ENCODE peak calls at places on chromosomes 4 and X, in five cellular contexts. One of them, this sample, is unnamed.

GRCh38 chrX:118524344-118524743 is 28.7 kb downstream of the DOCK11 start:
- DNase-seq in aorta: no peak
- DNase-seq in colonic mucosa: no peak
- DNase-seq in tibial artery: no peak
- DNase-seq in NB4: no peak
- DNase-seq in this sample: no peak

GRCh38 chrX:65696613-65697012 is 29.2 kb downstream of the MSN start:
- DNase-seq in tibial artery: no peak
- DNase-seq in aorta: no peak
- DNase-seq in colonic mucosa: no peak
- DNase-seq in NB4: peak
- DNase-seq in this sample: no peak

GRCh38 chrX:13432776-13433605 is 113.1 kb upstream of the ATXN3L start:
- DNase-seq in aorta: peak
- DNase-seq in tibial artery: no peak
- DNase-seq in colonic mucosa: no peak
- DNase-seq in NB4: no peak
- DNase-seq in this sample: no peak

GRCh38 chr4:140344621-140345020 is 28.8 kb upstream of the SCOC start:
- DNase-seq in aorta: no peak
- DNase-seq in colonic mucosa: no peak
- DNase-seq in tibial artery: no peak
- DNase-seq in NB4: no peak
- DNase-seq in this sample: no peak

GRCh38 chr4:11252149-11252548 is 176.5 kb downstream of the HS3ST1 start:
- DNase-seq in aorta: no peak
- DNase-seq in NB4: no peak
- DNase-seq in colonic mucosa: no peak
- DNase-seq in tibial artery: no peak
- DNase-seq in this sample: no peak

GRCh38 chr4:147704846-147705245 is 20.9 kb upstream of the PRMT9 start:
- DNase-seq in colonic mucosa: no peak
- DNase-seq in tibial artery: no peak
- DNase-seq in NB4: no peak
- DNase-seq in aorta: no peak
- DNase-seq in this sample: no peak

GRCh38 chr4:158823461-158823873 is 54.6 kb downstream of the FNIP2 start:
- DNase-seq in colonic mucosa: no peak
- DNase-seq in aorta: peak
- DNase-seq in NB4: no peak
- DNase-seq in tibial artery: no peak
- DNase-seq in this sample: no peak

GRCh38 chr4:82948647-82949204 is 48.2 kb downstream of the THAP9 start:
- DNase-seq in colonic mucosa: no peak
- DNase-seq in aorta: no peak
- DNase-seq in NB4: no peak
- DNase-seq in tibial artery: no peak
- DNase-seq in this sample: no peak

GRCh38 chrX:108642273-108642628 is 94.1 kb downstream of the IRS4 start:
- DNase-seq in aorta: no peak
- DNase-seq in colonic mucosa: no peak
- DNase-seq in NB4: no peak
- DNase-seq in tibial artery: no peak
- DNase-seq in this sample: no peak

GRCh38 chr4:121053601-121054143 is 18.7 kb downstream of the NDNF start:
- DNase-seq in aorta: no peak
- DNase-seq in colonic mucosa: peak
- DNase-seq in NB4: no peak
- DNase-seq in tibial artery: no peak
- DNase-seq in this sample: no peak

GRCh38 chr4:5051210-5051691 is at the start of gene STK32B:
- DNase-seq in tibial artery: peak
- DNase-seq in aorta: peak
- DNase-seq in colonic mucosa: peak
- DNase-seq in NB4: peak
- DNase-seq in this sample: peak

GRCh38 chr4:136690363-136690762 is 841.9 kb downstream of the PCDH18 start:
- DNase-seq in colonic mucosa: no peak
- DNase-seq in tibial artery: no peak
- DNase-seq in aorta: no peak
- DNase-seq in NB4: no peak
- DNase-seq in this sample: no peak

GRCh38 chrX:134631404-134632346 is 26.6 kb downstream of the PLAC1 start:
- DNase-seq in aorta: no peak
- DNase-seq in NB4: no peak
- DNase-seq in tibial artery: peak
- DNase-seq in colonic mucosa: peak
- DNase-seq in this sample: no peak

GRCh38 chr4:96639932-96640331 is 800.0 kb downstream of the PDHA2 start:
- DNase-seq in colonic mucosa: no peak
- DNase-seq in aorta: no peak
- DNase-seq in tibial artery: no peak
- DNase-seq in NB4: no peak
- DNase-seq in this sample: no peak

GRCh38 chr4:52751349-52751911 is at the start of gene ERVMER34-1:
- DNase-seq in NB4: no peak
- DNase-seq in colonic mucosa: peak
- DNase-seq in aorta: peak
- DNase-seq in tibial artery: peak
- DNase-seq in this sample: peak

GRCh38 chr4:128311659-128312392 is 24.2 kb upstream of the PGRMC2 start:
- DNase-seq in aorta: no peak
- DNase-seq in colonic mucosa: peak
- DNase-seq in tibial artery: no peak
- DNase-seq in NB4: no peak
- DNase-seq in this sample: no peak

GRCh38 chr4:123300625-123301024 is 96.0 kb upstream of the SPRY1 start:
- DNase-seq in tibial artery: no peak
- DNase-seq in NB4: no peak
- DNase-seq in aorta: no peak
- DNase-seq in colonic mucosa: no peak
- DNase-seq in this sample: no peak

GRCh38 chr4:68361146-68361589 is 11.3 kb upstream of the YTHDC1 start:
- DNase-seq in tibial artery: no peak
- DNase-seq in aorta: no peak
- DNase-seq in NB4: peak
- DNase-seq in colonic mucosa: no peak
- DNase-seq in this sample: no peak

GRCh38 chrX:52576474-52576873 is 59.6 kb upstream of the XAGE1B start:
- DNase-seq in colonic mucosa: no peak
- DNase-seq in tibial artery: no peak
- DNase-seq in aorta: no peak
- DNase-seq in NB4: no peak
- DNase-seq in this sample: no peak

GRCh38 chr4:88335092-88335665 is 43.5 kb upstream of the HERC6 start:
- DNase-seq in NB4: no peak
- DNase-seq in colonic mucosa: peak
- DNase-seq in aorta: no peak
- DNase-seq in tibial artery: no peak
- DNase-seq in this sample: no peak

GRCh38 chr4:88333741-88334405 is 44.8 kb upstream of the HERC6 start:
- DNase-seq in colonic mucosa: no peak
- DNase-seq in tibial artery: no peak
- DNase-seq in NB4: no peak
- DNase-seq in aorta: no peak
- DNase-seq in this sample: no peak
- H3K4me3 ChIP-seq in colonic mucosa: no peak
- H3K4me3 ChIP-seq in tibial artery: no peak
- H3K4me3 ChIP-seq in NB4: no peak
- H3K4me3 ChIP-seq in aorta: no peak
- H3K4me3 ChIP-seq in this sample: no peak

DNA sequence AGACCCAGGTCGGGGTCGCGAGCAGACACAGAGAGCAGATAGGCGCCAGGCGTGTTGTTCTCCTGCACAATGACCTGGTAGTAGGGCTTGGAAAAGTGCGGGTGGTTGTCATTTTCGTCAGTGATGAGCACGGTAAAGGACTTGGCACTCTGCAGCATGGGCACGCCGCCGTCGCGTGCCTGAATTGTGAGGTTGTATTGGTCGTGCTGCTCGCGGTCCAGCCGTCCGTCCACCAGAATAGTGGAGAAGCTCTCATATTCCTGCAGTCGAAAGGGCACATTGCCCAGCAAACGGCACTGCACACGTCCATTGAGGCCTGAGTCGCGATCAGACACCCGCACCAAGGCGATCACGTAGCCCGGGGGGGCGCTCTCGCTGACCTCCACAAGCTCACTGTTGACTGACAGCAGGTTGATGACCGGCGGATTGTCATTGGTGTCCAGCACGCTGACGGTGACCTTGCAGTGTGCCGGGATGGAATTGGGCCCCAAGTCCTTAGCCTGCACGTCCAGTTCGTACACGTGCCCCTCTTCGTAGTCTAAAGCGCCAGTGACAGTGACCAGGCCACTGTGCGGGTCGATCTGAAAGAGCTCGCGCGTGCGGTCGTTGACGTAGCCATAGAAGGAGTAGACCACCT is 2.8 kb downstream of the PCDH19 start:
- DNase-seq in aorta: no peak
- DNase-seq in colonic mucosa: no peak
- DNase-seq in NB4: no peak
- DNase-seq in tibial artery: no peak
- DNase-seq in this sample: peak
- H3K4me3 ChIP-seq in aorta: no peak
- H3K4me3 ChIP-seq in colonic mucosa: no peak
- H3K4me3 ChIP-seq in NB4: no peak
- H3K4me3 ChIP-seq in tibial artery: no peak
- H3K4me3 ChIP-seq in this sample: no peak

GRCh38 chr4:143405197-143405730 is 68.6 kb downstream of the GAB1 start:
- DNase-seq in tibial artery: no peak
- DNase-seq in NB4: no peak
- DNase-seq in aorta: no peak
- DNase-seq in colonic mucosa: no peak
- DNase-seq in this sample: no peak
- H3K4me3 ChIP-seq in tibial artery: no peak
- H3K4me3 ChIP-seq in NB4: no peak
- H3K4me3 ChIP-seq in aorta: no peak
- H3K4me3 ChIP-seq in colonic mucosa: no peak
- H3K4me3 ChIP-seq in this sample: no peak

GRCh38 chrX:123959281-123960063 is 2.0 kb upstream of the STAG2 start:
- DNase-seq in colonic mucosa: peak
- DNase-seq in aorta: peak
- DNase-seq in NB4: peak
- DNase-seq in tibial artery: peak
- DNase-seq in this sample: peak

GRCh38 chrX:123962006-123962485 is 540 bp downstream of the STAG2 start:
- DNase-seq in colonic mucosa: no peak
- DNase-seq in NB4: no peak
- DNase-seq in tibial artery: no peak
- DNase-seq in aorta: no peak
- DNase-seq in this sample: no peak

GRCh38 chrX:123960956-123961267 is 594 bp upstream of the STAG2 start:
- DNase-seq in colonic mucosa: no peak
- DNase-seq in NB4: no peak
- DNase-seq in aorta: no peak
- DNase-seq in tibial artery: no peak
- DNase-seq in this sample: no peak

GRCh38 chrX:123962794-123963373 is 1.4 kb downstream of the STAG2 start:
- DNase-seq in aorta: peak
- DNase-seq in colonic mucosa: peak
- DNase-seq in NB4: peak
- DNase-seq in tibial artery: peak
- DNase-seq in this sample: peak

GRCh38 chrX:123961268-123962005 is at the start of gene STAG2:
- DNase-seq in NB4: peak
- DNase-seq in colonic mucosa: peak
- DNase-seq in tibial artery: peak
- DNase-seq in aorta: peak
- DNase-seq in this sample: peak
- H3K4me3 ChIP-seq in NB4: peak
- H3K4me3 ChIP-seq in colonic mucosa: peak
- H3K4me3 ChIP-seq in tibial artery: peak
- H3K4me3 ChIP-seq in aorta: peak
- H3K4me3 ChIP-seq in this sample: peak

DNA sequence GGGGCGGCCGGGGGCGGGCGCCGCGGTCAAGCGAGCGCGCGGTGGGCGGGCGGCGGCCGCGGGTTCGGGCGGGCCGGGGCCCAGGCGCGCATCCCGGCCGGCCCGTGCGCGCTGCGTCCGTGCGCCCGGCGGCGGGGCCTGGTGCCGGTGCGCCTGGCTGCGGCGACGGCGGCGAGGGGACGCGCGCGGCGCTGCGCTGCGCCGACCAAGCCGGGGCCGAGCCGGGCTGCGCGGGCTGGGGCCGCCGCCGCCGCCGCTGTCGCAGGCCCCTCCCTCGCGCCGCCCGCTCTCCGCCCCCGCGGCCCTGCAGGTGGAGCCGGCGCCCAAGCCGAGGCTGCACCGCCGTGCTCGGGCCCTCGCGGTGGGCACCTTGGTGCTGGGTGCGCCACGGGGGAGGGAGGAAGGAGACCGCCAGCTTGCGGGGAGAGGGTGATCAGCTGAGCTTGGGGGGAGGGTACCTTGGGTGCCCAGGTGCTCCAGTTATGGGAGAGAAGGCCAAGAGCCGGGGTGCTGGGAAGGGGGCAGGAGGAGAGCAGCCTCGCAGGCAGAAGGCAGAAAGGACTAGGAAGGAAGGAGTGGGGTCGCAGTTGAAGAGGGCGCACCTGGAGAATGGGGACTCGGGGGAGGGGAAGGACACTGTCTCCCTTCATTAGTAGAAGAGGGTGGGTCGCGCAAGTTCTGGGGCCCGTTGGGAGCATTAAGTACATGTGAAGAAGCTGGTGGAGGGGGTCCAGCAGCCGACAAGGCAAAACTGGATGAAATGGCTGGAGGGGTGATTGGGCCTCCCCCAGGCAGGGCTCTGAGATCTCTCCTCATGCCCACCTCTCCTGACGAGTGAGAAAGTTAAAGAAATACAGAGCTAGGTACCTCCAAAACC is at the start of gene PPP2R2C:
- DNase-seq in aorta: no peak
- DNase-seq in tibial artery: no peak
- DNase-seq in colonic mucosa: peak
- DNase-seq in NB4: no peak
- DNase-seq in this sample: no peak
- H3K4me3 ChIP-seq in aorta: peak
- H3K4me3 ChIP-seq in tibial artery: peak
- H3K4me3 ChIP-seq in colonic mucosa: no peak
- H3K4me3 ChIP-seq in NB4: no peak
- H3K4me3 ChIP-seq in this sample: no peak